ENCODE peak calls at places on chromosome 12, in five cellular contexts. One of them, this sample, is unnamed.

GRCh38 chr12:54413284-54414190 is 5.5 kb downstream of the ITGA5 start:
- DNase-seq in endothelial cell of umbilical vein: peak; percentile 85
- DNase-seq in RWPE1: no peak
- DNase-seq in body of pancreas: peak; percentile 43
- DNase-seq in AG04450: no peak
- DNase-seq in this sample: peak; percentile 59

GRCh38 chr12:86104087-86104486 is 152.1 kb downstream of the MGAT4C start:
- DNase-seq in endothelial cell of umbilical vein: no peak
- DNase-seq in RWPE1: no peak
- DNase-seq in body of pancreas: no peak
- DNase-seq in AG04450: no peak
- DNase-seq in this sample: no peak

GRCh38 chr12:3199551-3200031 is 122.4 kb downstream of the TSPAN9 start:
- DNase-seq in endothelial cell of umbilical vein: no peak
- DNase-seq in RWPE1: no peak
- DNase-seq in body of pancreas: no peak
- DNase-seq in AG04450: no peak
- DNase-seq in this sample: peak; percentile 47

GRCh38 chr12:40093512-40093911 is 12.4 kb downstream of the SLC2A13 start:
- DNase-seq in endothelial cell of umbilical vein: no peak
- DNase-seq in RWPE1: no peak
- DNase-seq in body of pancreas: no peak
- DNase-seq in AG04450: no peak
- DNase-seq in this sample: no peak

GRCh38 chr12:87853448-87854003 is 175.7 kb downstream of the C12orf50 start:
- DNase-seq in endothelial cell of umbilical vein: no peak
- DNase-seq in RWPE1: no peak
- DNase-seq in body of pancreas: no peak
- DNase-seq in AG04450: no peak
- DNase-seq in this sample: no peak

GRCh38 chr12:44377443-44378160 is 498.5 kb downstream of the NELL2 start:
- DNase-seq in endothelial cell of umbilical vein: no peak
- DNase-seq in RWPE1: no peak
- DNase-seq in body of pancreas: no peak
- DNase-seq in AG04450: no peak
- DNase-seq in this sample: no peak

GRCh38 chr12:57173089-57173488 is 25.7 kb upstream of the LRP1-AS start:
- DNase-seq in endothelial cell of umbilical vein: peak; percentile 18
- DNase-seq in RWPE1: no peak
- DNase-seq in body of pancreas: no peak
- DNase-seq in AG04450: no peak
- DNase-seq in this sample: no peak

GRCh38 chr12:92469837-92470236 is 233.0 kb upstream of the PLEKHG7 start:
- DNase-seq in endothelial cell of umbilical vein: peak; percentile 11
- DNase-seq in RWPE1: no peak
- DNase-seq in body of pancreas: no peak
- DNase-seq in AG04450: no peak
- DNase-seq in this sample: peak; percentile 51

GRCh38 chr12:132600048-132601032 is 10.0 kb downstream of the LRCOL1 start:
- DNase-seq in endothelial cell of umbilical vein: peak; percentile 67
- DNase-seq in RWPE1: peak; percentile 52
- DNase-seq in body of pancreas: peak; percentile 66
- DNase-seq in AG04450: no peak
- DNase-seq in this sample: peak; percentile 55

GRCh38 chr12:54127538-54128259 is 61.1 kb downstream of the SMUG1 start:
- DNase-seq in endothelial cell of umbilical vein: no peak
- DNase-seq in RWPE1: no peak
- DNase-seq in body of pancreas: no peak
- DNase-seq in AG04450: no peak
- DNase-seq in this sample: no peak

GRCh38 chr12:75705749-75706719 is 194.6 kb upstream of the KRR1 start:
- DNase-seq in endothelial cell of umbilical vein: peak; percentile 98
- DNase-seq in RWPE1: no peak
- DNase-seq in body of pancreas: peak; percentile 49
- DNase-seq in AG04450: peak; percentile 99
- DNase-seq in this sample: peak; percentile 96

GRCh38 chr12:132490481-132491348 is 764 bp downstream of the FBRSL1 start:
- DNase-seq in endothelial cell of umbilical vein: peak; percentile 9
- DNase-seq in RWPE1: peak; percentile 29
- DNase-seq in body of pancreas: no peak
- DNase-seq in AG04450: no peak
- DNase-seq in this sample: no peak

GRCh38 chr12:85877459-85877858 is 3.4 kb downstream of the NTS start:
- DNase-seq in endothelial cell of umbilical vein: no peak
- DNase-seq in RWPE1: no peak
- DNase-seq in body of pancreas: no peak
- DNase-seq in AG04450: no peak
- DNase-seq in this sample: no peak

GRCh38 chr12:116210131-116210530 is 67.4 kb downstream of the MED13L start:
- DNase-seq in endothelial cell of umbilical vein: no peak
- DNase-seq in RWPE1: no peak
- DNase-seq in body of pancreas: no peak
- DNase-seq in AG04450: no peak
- DNase-seq in this sample: no peak

GRCh38 chr12:21330682-21331253 is 3.9 kb downstream of the SLCO1A2 start:
- DNase-seq in endothelial cell of umbilical vein: no peak
- DNase-seq in RWPE1: no peak
- DNase-seq in body of pancreas: no peak
- DNase-seq in AG04450: no peak
- DNase-seq in this sample: no peak

DNA sequence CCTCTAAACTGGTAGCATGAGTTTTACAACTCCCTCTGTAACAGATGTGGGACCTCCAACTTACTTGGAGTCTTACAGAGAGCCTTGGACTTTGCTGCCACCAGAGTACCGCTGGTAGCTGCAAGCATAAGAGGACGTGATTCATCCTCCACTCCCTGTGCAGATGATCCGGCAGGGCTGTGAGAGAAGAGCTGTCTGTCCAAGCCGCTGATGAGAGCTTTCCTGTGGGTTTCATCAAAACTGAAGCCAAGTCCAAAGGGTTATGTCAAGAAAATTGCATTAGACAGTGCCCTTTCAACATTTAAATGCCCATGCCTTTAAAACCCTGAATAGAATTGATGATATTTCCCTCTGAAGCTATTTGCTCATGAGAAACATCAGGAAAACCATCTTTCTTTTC is 85.8 kb downstream of the LLPH start:
- DNase-seq in endothelial cell of umbilical vein: no peak
- DNase-seq in RWPE1: peak; percentile 20
- DNase-seq in body of pancreas: no peak
- DNase-seq in AG04450: no peak
- DNase-seq in this sample: peak; percentile 73
- TF ChIP-seq CTCF in endothelial cell of umbilical vein: no peak
- TF ChIP-seq CTCF in RWPE1: no peak
- TF ChIP-seq CTCF in body of pancreas: no peak
- TF ChIP-seq CTCF in AG04450: no peak
- TF ChIP-seq CTCF in this sample: peak; percentile 5

GRCh38 chr12:125330645-125331341 is 265.6 kb downstream of the AACS start:
- DNase-seq in endothelial cell of umbilical vein: peak; percentile 16
- DNase-seq in RWPE1: peak; percentile 76
- DNase-seq in body of pancreas: peak; percentile 54
- DNase-seq in AG04450: no peak
- DNase-seq in this sample: peak; percentile 9

GRCh38 chr12:125329239-125330238 is 264.3 kb downstream of the AACS start:
- DNase-seq in endothelial cell of umbilical vein: no peak
- DNase-seq in RWPE1: peak; percentile 5
- DNase-seq in body of pancreas: no peak
- DNase-seq in AG04450: no peak
- DNase-seq in this sample: no peak

GRCh38 chr12:125336246-125336645 is 271.0 kb downstream of the AACS start:
- DNase-seq in endothelial cell of umbilical vein: no peak
- DNase-seq in RWPE1: no peak
- DNase-seq in body of pancreas: no peak
- DNase-seq in AG04450: no peak
- DNase-seq in this sample: no peak

GRCh38 chr12:125332900-125333299 is 267.7 kb downstream of the AACS start:
- DNase-seq in endothelial cell of umbilical vein: no peak
- DNase-seq in RWPE1: no peak
- DNase-seq in body of pancreas: no peak
- DNase-seq in AG04450: no peak
- DNase-seq in this sample: no peak

DNA sequence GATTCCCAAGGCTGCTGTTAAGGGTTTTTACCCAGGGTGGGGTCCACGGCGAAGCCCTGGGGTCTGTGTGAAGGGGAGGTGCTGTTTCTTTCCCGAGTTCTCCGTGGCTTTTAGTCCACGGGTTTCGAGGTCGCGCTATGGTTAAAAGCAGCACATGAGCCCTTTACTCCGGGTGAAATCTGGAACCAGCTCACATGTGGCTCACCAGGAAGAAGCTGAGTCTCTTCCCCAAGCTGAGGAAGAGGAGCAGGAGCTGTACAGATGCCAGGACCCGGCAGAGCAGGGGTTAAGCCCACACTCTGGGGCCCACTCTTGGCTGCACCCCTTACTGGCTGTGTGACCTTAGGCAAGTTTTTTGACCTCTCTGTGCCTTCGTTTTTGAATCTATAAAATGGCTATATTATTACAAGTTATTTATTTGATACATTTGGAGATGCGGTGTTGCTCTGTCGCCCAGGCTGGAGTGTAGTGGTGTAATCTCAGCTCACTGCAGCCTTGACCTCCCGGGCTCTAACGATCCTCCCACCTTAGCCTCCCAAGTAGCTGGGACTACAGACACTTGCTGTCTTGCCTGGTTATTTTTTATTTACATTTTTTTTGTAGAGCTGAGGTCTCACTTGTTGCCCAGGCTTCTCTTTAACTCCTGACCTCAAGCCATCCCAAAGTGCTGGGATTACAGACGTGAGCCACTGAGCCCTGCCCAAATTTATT is 266.3 kb downstream of the AACS start:
- DNase-seq in endothelial cell of umbilical vein: no peak
- DNase-seq in RWPE1: peak; percentile 8
- DNase-seq in body of pancreas: no peak
- DNase-seq in AG04450: no peak
- DNase-seq in this sample: no peak
- H3K27ac ChIP-seq in endothelial cell of umbilical vein: no peak overlapping the region
- H3K27ac ChIP-seq in RWPE1: no peak overlapping the region
- H3K27ac ChIP-seq in body of pancreas: no peak overlapping the region
- H3K27ac ChIP-seq in AG04450: no peak overlapping the region
- H3K27ac ChIP-seq in this sample: no peak overlapping the region

GRCh38 chr12:95335948-95336347 is 118.3 kb downstream of the VEZT start:
- DNase-seq in endothelial cell of umbilical vein: no peak
- DNase-seq in RWPE1: no peak
- DNase-seq in body of pancreas: no peak
- DNase-seq in AG04450: no peak
- DNase-seq in this sample: no peak

GRCh38 chr12:95337176-95337575 is 119.6 kb downstream of the VEZT start:
- DNase-seq in endothelial cell of umbilical vein: no peak
- DNase-seq in RWPE1: no peak
- DNase-seq in body of pancreas: no peak
- DNase-seq in AG04450: no peak
- DNase-seq in this sample: no peak

GRCh38 chr12:95342008-95342407 is 124.4 kb downstream of the VEZT start:
- DNase-seq in endothelial cell of umbilical vein: no peak
- DNase-seq in RWPE1: no peak
- DNase-seq in body of pancreas: no peak
- DNase-seq in AG04450: no peak
- DNase-seq in this sample: no peak

GRCh38 chr12:95339086-95339788 is 121.6 kb downstream of the VEZT start:
- DNase-seq in endothelial cell of umbilical vein: no peak
- DNase-seq in RWPE1: no peak
- DNase-seq in body of pancreas: no peak
- DNase-seq in AG04450: no peak
- DNase-seq in this sample: no peak

GRCh38 chr12:95336387-95337067 is 118.9 kb downstream of the VEZT start:
- DNase-seq in endothelial cell of umbilical vein: peak; percentile 91
- DNase-seq in RWPE1: peak; percentile 55
- DNase-seq in body of pancreas: peak; percentile 88
- DNase-seq in AG04450: peak; percentile 70
- DNase-seq in this sample: peak; percentile 87
- TF ChIP-seq CTCF in endothelial cell of umbilical vein: peak; percentile 98
- TF ChIP-seq CTCF in RWPE1: peak; percentile 88
- TF ChIP-seq CTCF in body of pancreas: peak; percentile 94
- TF ChIP-seq CTCF in AG04450: peak; percentile 79
- TF ChIP-seq CTCF in this sample: peak; percentile 99

GRCh38 chr12:121443911-121444841 is 44.3 kb downstream of the RNF34 start:
- DNase-seq in endothelial cell of umbilical vein: no peak
- DNase-seq in RWPE1: no peak
- DNase-seq in body of pancreas: no peak
- DNase-seq in AG04450: no peak
- DNase-seq in this sample: no peak
- H3K27ac ChIP-seq in endothelial cell of umbilical vein: no peak overlapping the region
- H3K27ac ChIP-seq in RWPE1: peak overlapping the region; percentile 32
- H3K27ac ChIP-seq in body of pancreas: no peak overlapping the region
- H3K27ac ChIP-seq in AG04450: peak overlapping the region; percentile 11
- H3K27ac ChIP-seq in this sample: no peak overlapping the region

GRCh38 chr12:32344047-32344446 is 55.3 kb upstream of the FGD4 start:
- DNase-seq in endothelial cell of umbilical vein: no peak
- DNase-seq in RWPE1: no peak
- DNase-seq in body of pancreas: no peak
- DNase-seq in AG04450: no peak
- DNase-seq in this sample: no peak
- TF ChIP-seq CTCF in endothelial cell of umbilical vein: no peak
- TF ChIP-seq CTCF in RWPE1: no peak
- TF ChIP-seq CTCF in body of pancreas: no peak
- TF ChIP-seq CTCF in AG04450: no peak
- TF ChIP-seq CTCF in this sample: no peak

GRCh38 chr12:1434296-1434955 is 160.0 kb downstream of the FBXL14 start:
- DNase-seq in endothelial cell of umbilical vein: no peak
- DNase-seq in RWPE1: no peak
- DNase-seq in body of pancreas: no peak
- DNase-seq in AG04450: no peak
- DNase-seq in this sample: no peak
- H3K27ac ChIP-seq in endothelial cell of umbilical vein: no peak overlapping the region
- H3K27ac ChIP-seq in RWPE1: no peak overlapping the region
- H3K27ac ChIP-seq in body of pancreas: no peak overlapping the region
- H3K27ac ChIP-seq in AG04450: no peak overlapping the region
- H3K27ac ChIP-seq in this sample: no peak overlapping the region